ENCODE peak calls at places on chromosomes 5 and 9, in eight cellular contexts. L is coronary artery, Z is OCI-LY7, S is AG04449, N is psoas muscle, Y is retinal pigment epithelial cell, B is foreskin fibroblast, E is IMR-90. I is an unnamed sample.

GRCh38 chr5:91910655-91911054 is 527.5 kb upstream of the ARRDC3 start:
- DNase-seq in Z (peak; percentile 42), L (no peak), S (no peak), Y (no peak), N (no peak), E (no peak), B (no peak), I (no peak)

GRCh38 chr5:82046268-82046621 is 74.4 kb downstream of the ATG10 start:
- DNase-seq in Z (no peak), S (no peak), E (no peak), L (no peak), N (no peak), Y (no peak), B (no peak), I (no peak)

GRCh38 chr5:66149950-66150349 is 5.8 kb downstream of the SREK1 start:
- DNase-seq in N (no peak), E (no peak), Y (no peak), Z (no peak), B (no peak), S (no peak), L (no peak), I (no peak)

GRCh38 chr5:141121563-141121962 is at the start of gene PCDHB4:
- DNase-seq in N (peak; percentile 61), E (no peak), L (no peak), S (no peak), Z (no peak), Y (no peak), B (no peak), I (no peak)

GRCh38 chr5:887947-888640 is 4.5 kb downstream of the BRD9 start:
- DNase-seq in E (no peak), S (no peak), L (no peak), N (no peak), Z (no peak), B (no peak), Y (no peak), I (no peak)

GRCh38 chr5:173744527-173744926 is 128.1 kb upstream of the BOD1 start:
- DNase-seq in Z (peak; percentile 46), Y (no peak), B (no peak), N (no peak), E (no peak), L (no peak), S (no peak), I (no peak)

GRCh38 chr5:63125392-63125791 is 546.8 kb downstream of the LRRC70 start:
- DNase-seq in E (no peak), B (no peak), S (no peak), Z (no peak), Y (no peak), N (no peak), L (no peak), I (no peak)

GRCh38 chr9:127877566-127877998 is at the start of gene AK1:
- DNase-seq in Y (no peak), E (peak; percentile 37), S (no peak), N (peak; percentile 89), Z (no peak), B (peak; percentile 85), L (peak; percentile 90), I (peak; percentile 89)

GRCh38 chr5:91332267-91333044 is 50.7 kb downstream of the ARRDC3 start:
- DNase-seq in Y (peak; percentile 23), B (peak; percentile 83), Z (no peak), L (no peak), S (no peak), N (no peak), E (peak; percentile 80), I (no peak)

GRCh38 chr9:89564257-89564878 is 40.4 kb upstream of the GADD45G start:
- DNase-seq in Y (no peak), E (no peak), Z (peak; percentile 62), B (no peak), N (no peak), L (no peak), S (no peak), I (no peak)

GRCh38 chr5:96548941-96549340 is 113.2 kb upstream of the CAST start:
- DNase-seq in B (peak; percentile 83), E (no peak), N (no peak), S (no peak), Y (no peak), Z (no peak), L (no peak), I (no peak)

GRCh38 chr5:17763301-17763700 is 129.0 kb downstream of the TAF11L14 start:
- DNase-seq in B (no peak), L (no peak), Z (no peak), S (no peak), E (peak; percentile 24), Y (no peak), N (no peak), I (no peak)

GRCh38 chr5:10328323-10328722 is 20.6 kb upstream of the CMBL start:
- DNase-seq in E (peak; percentile 28), S (no peak), N (no peak), Y (no peak), B (peak; percentile 37), L (peak; percentile 12), Z (no peak), I (no peak)

GRCh38 chr9:75229605-75230332 is 141.5 kb downstream of the OSTF1 start:
- DNase-seq in Y (no peak), Z (no peak), E (no peak), S (no peak), L (peak; percentile 79), N (no peak), B (no peak), I (peak; percentile 92)

GRCh38 chr5:138338411-138339085 is 482 bp downstream of the FAM53C start:
- DNase-seq in L (no peak), Z (peak; percentile 39), S (no peak), N (no peak), Y (no peak), E (no peak), B (no peak), I (no peak)

GRCh38 chr5:16418471-16418922 is 47.1 kb downstream of the ZNF622 start:
- DNase-seq in L (no peak), Y (no peak), E (no peak), N (no peak), B (no peak), S (no peak), Z (no peak), I (no peak)

GRCh38 chr5:33423018-33423630 is 17.6 kb upstream of the TARS1 start:
- DNase-seq in N (no peak), Z (peak; percentile 39), L (no peak), B (peak; percentile 77), E (peak; percentile 73), Y (no peak), S (no peak), I (no peak)

GRCh38 chr9:98488578-98489312 is 220.0 kb downstream of the GABBR2 start:
- DNase-seq in S (peak; percentile 93), E (peak; percentile 98), N (no peak), B (peak; percentile 94), Y (peak; percentile 86), L (no peak), Z (no peak), I (no peak)

GRCh38 chr5:78647411-78647818 is 1.2 kb downstream of the LHFPL2 start:
- DNase-seq in Y (no peak), E (peak; percentile 47), B (peak; percentile 49), Z (peak; percentile 49), L (no peak), N (no peak), S (no peak), I (no peak)

GRCh38 chr5:158943057-158943456 is 156.7 kb downstream of the EBF1 start:
- DNase-seq in N (peak; percentile 57), S (peak; percentile 80), E (peak; percentile 91), Y (peak; percentile 20), Z (no peak), B (peak; percentile 93), L (no peak), I (no peak)
- TF ChIP-seq CTCF in N (no peak), S (no peak), E (no peak), Y (no peak), Z (no peak), B (no peak), L (no peak), I (no peak)

GRCh38 chr9:95755421-95755730 is 120.1 kb upstream of the ERCC6L2 start:
- DNase-seq in S (no peak), N (no peak), Y (no peak), B (no peak), Z (no peak), E (no peak), L (no peak), I (no peak)

GRCh38 chr9:95756101-95756500 is 119.4 kb upstream of the ERCC6L2 start:
- DNase-seq in B (no peak), Z (no peak), S (no peak), Y (no peak), N (no peak), L (no peak), E (no peak), I (no peak)

GRCh38 chr9:95757026-95757425 is 118.5 kb upstream of the ERCC6L2 start:
- DNase-seq in L (no peak), N (no peak), Z (no peak), S (peak; percentile 24), B (no peak), E (peak; percentile 78), Y (no peak), I (no peak)

GRCh38 chr9:95754533-95755420 is 120.7 kb upstream of the ERCC6L2 start:
- DNase-seq in L (no peak), S (no peak), N (no peak), Y (no peak), Z (no peak), E (no peak), B (no peak), I (no peak)

GRCh38 chr9:95757483-95757882 is 118.0 kb upstream of the ERCC6L2 start:
- DNase-seq in Y (no peak), S (no peak), L (no peak), B (no peak), N (no peak), Z (no peak), E (no peak), I (no peak)
- TF ChIP-seq CTCF in Y (no peak), S (no peak), L (no peak), B (no peak), N (no peak), Z (no peak), E (no peak), I (no peak)

DNA sequence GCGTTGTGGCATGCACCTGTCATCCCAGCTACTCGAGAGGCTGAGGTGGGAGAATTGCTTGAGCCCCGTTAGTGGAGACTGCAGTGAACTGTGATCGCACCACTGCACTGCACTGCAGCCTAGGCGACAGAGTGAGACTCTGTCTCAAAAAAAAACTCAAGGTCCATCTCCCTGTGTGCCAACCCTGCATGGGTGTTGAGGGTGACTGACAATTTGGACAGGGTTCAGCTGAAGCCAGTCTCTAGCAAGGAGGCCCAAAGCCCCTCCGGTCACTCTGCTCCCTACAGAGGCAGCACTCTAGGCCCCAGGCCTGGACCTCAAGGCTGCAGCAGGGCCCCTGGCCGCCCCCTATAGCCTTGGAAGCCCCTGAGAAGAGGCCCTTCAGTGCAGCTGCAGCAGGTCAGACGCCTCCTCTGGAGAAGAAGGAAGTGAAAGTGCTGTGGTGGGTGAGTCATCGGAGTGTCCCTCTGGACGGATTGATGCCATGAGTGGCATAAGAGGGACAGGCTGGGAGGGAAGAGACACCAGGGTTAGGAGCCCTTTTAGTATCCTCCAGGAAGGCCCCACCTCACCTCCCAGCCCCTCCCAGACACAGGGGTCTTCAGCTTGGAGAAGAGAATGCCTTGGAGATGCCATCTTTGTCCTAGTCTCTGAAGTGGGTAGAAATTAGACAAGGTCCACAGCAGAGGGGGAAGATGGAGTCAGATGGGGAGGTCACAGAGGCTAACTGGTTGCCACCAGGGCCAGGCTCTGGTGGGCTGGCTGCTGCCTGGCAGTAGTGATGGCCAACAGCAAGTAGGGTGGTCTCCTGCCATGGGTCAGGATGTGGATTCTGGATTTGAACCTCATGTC is 39.1 kb upstream of the NEK6 start:
- DNase-seq in Z (peak; percentile 88), N (peak; percentile 53), Y (no peak), S (no peak), E (peak; percentile 66), B (peak; percentile 68), L (peak; percentile 72), I (peak; percentile 76)
- TF ChIP-seq CTCF in Z (no peak), N (no peak), Y (peak; percentile 14), S (no peak), E (no peak), B (no peak), L (no peak), I (no peak)

GRCh38 chr9:79201641-79202040 is 370.1 kb upstream of the TLE4 start:
- DNase-seq in Z (no peak), E (no peak), Y (no peak), B (peak; percentile 38), S (no peak), L (no peak), N (no peak), I (no peak)
- TF ChIP-seq CTCF in Z (no peak), E (no peak), Y (no peak), B (no peak), S (no peak), L (no peak), N (no peak), I (no peak)